ENCODE peak calls at places on chromosomes 2 and 18, in seven cellular contexts. One of them, this sample, is unnamed.
A peak's percentile ranks its signal among the peaks of the same experiment; 100 is the strongest.

GRCh38 chr2:78070693-78071092 is 548.5 kb upstream of the LRRTM4 start:
- DNase-seq in stimulated activated naive CD8-positive, alpha-beta T cell treated with anti-CD3 and anti-CD28 coated beads, Interleukin-15, amount 100 ng/mL, for 72 hours: no peak
- DNase-seq in left cardiac atrium: no peak
- DNase-seq in HT1080: peak; percentile 36
- DNase-seq in choroid plexus epithelial cell: no peak
- DNase-seq in pancreas: no peak
- DNase-seq in activated naive CD4-positive, alpha-beta T cell treated with Interleukin-2 at 50 U/mL for 16 hours: no peak
- DNase-seq in this sample: no peak

GRCh38 chr2:18154259-18154658 is 275.8 kb downstream of the KCNS3 start:
- DNase-seq in HT1080: peak; percentile 94
- DNase-seq in left cardiac atrium: no peak
- DNase-seq in activated naive CD4-positive, alpha-beta T cell treated with Interleukin-2 at 50 U/mL for 16 hours: no peak
- DNase-seq in choroid plexus epithelial cell: no peak
- DNase-seq in pancreas: no peak
- DNase-seq in stimulated activated naive CD8-positive, alpha-beta T cell treated with anti-CD3 and anti-CD28 coated beads, Interleukin-15, amount 100 ng/mL, for 72 hours: no peak
- DNase-seq in this sample: no peak

GRCh38 chr2:218991674-218992168 is 1.5 kb downstream of the CRYBA2 start:
- DNase-seq in stimulated activated naive CD8-positive, alpha-beta T cell treated with anti-CD3 and anti-CD28 coated beads, Interleukin-15, amount 100 ng/mL, for 72 hours: no peak
- DNase-seq in left cardiac atrium: no peak
- DNase-seq in activated naive CD4-positive, alpha-beta T cell treated with Interleukin-2 at 50 U/mL for 16 hours: no peak
- DNase-seq in HT1080: no peak
- DNase-seq in pancreas: no peak
- DNase-seq in choroid plexus epithelial cell: peak; percentile 33
- DNase-seq in this sample: no peak

GRCh38 chr2:15920696-15921095 is 19.7 kb upstream of the MYCN start:
- DNase-seq in choroid plexus epithelial cell: no peak
- DNase-seq in activated naive CD4-positive, alpha-beta T cell treated with Interleukin-2 at 50 U/mL for 16 hours: no peak
- DNase-seq in pancreas: no peak
- DNase-seq in stimulated activated naive CD8-positive, alpha-beta T cell treated with anti-CD3 and anti-CD28 coated beads, Interleukin-15, amount 100 ng/mL, for 72 hours: no peak
- DNase-seq in left cardiac atrium: no peak
- DNase-seq in HT1080: no peak
- DNase-seq in this sample: no peak

GRCh38 chr2:23637011-23637778 is 252.2 kb downstream of the KLHL29 start:
- DNase-seq in activated naive CD4-positive, alpha-beta T cell treated with Interleukin-2 at 50 U/mL for 16 hours: no peak
- DNase-seq in left cardiac atrium: peak; percentile 68
- DNase-seq in pancreas: no peak
- DNase-seq in choroid plexus epithelial cell: peak; percentile 63
- DNase-seq in HT1080: peak; percentile 66
- DNase-seq in stimulated activated naive CD8-positive, alpha-beta T cell treated with anti-CD3 and anti-CD28 coated beads, Interleukin-15, amount 100 ng/mL, for 72 hours: no peak
- DNase-seq in this sample: no peak

GRCh38 chr2:29920130-29920577 is 1.2 kb downstream of the ALK start:
- DNase-seq in stimulated activated naive CD8-positive, alpha-beta T cell treated with anti-CD3 and anti-CD28 coated beads, Interleukin-15, amount 100 ng/mL, for 72 hours: peak; percentile 64
- DNase-seq in HT1080: peak; percentile 5
- DNase-seq in pancreas: peak; percentile 61
- DNase-seq in activated naive CD4-positive, alpha-beta T cell treated with Interleukin-2 at 50 U/mL for 16 hours: peak; percentile 30
- DNase-seq in choroid plexus epithelial cell: peak; percentile 43
- DNase-seq in left cardiac atrium: peak; percentile 68
- DNase-seq in this sample: peak; percentile 14

GRCh38 chr18:23227729-23228075 is 92.4 kb downstream of the CABLES1 start:
- DNase-seq in choroid plexus epithelial cell: no peak
- DNase-seq in activated naive CD4-positive, alpha-beta T cell treated with Interleukin-2 at 50 U/mL for 16 hours: no peak
- DNase-seq in pancreas: no peak
- DNase-seq in HT1080: no peak
- DNase-seq in stimulated activated naive CD8-positive, alpha-beta T cell treated with anti-CD3 and anti-CD28 coated beads, Interleukin-15, amount 100 ng/mL, for 72 hours: no peak
- DNase-seq in left cardiac atrium: no peak
- DNase-seq in this sample: no peak

GRCh38 chr2:239319261-239319661 is 81.6 kb downstream of the HDAC4 start:
- DNase-seq in stimulated activated naive CD8-positive, alpha-beta T cell treated with anti-CD3 and anti-CD28 coated beads, Interleukin-15, amount 100 ng/mL, for 72 hours: no peak
- DNase-seq in pancreas: no peak
- DNase-seq in activated naive CD4-positive, alpha-beta T cell treated with Interleukin-2 at 50 U/mL for 16 hours: peak; percentile 12
- DNase-seq in left cardiac atrium: peak; percentile 64
- DNase-seq in choroid plexus epithelial cell: peak; percentile 76
- DNase-seq in HT1080: no peak
- DNase-seq in this sample: no peak

GRCh38 chr2:239612133-239612532 is 211.3 kb upstream of the HDAC4 start:
- DNase-seq in choroid plexus epithelial cell: no peak
- DNase-seq in pancreas: no peak
- DNase-seq in stimulated activated naive CD8-positive, alpha-beta T cell treated with anti-CD3 and anti-CD28 coated beads, Interleukin-15, amount 100 ng/mL, for 72 hours: no peak
- DNase-seq in activated naive CD4-positive, alpha-beta T cell treated with Interleukin-2 at 50 U/mL for 16 hours: no peak
- DNase-seq in HT1080: no peak
- DNase-seq in left cardiac atrium: no peak
- DNase-seq in this sample: no peak

GRCh38 chr2:95333888-95334338 is 36.8 kb downstream of the KCNIP3 start:
- DNase-seq in activated naive CD4-positive, alpha-beta T cell treated with Interleukin-2 at 50 U/mL for 16 hours: no peak
- DNase-seq in stimulated activated naive CD8-positive, alpha-beta T cell treated with anti-CD3 and anti-CD28 coated beads, Interleukin-15, amount 100 ng/mL, for 72 hours: no peak
- DNase-seq in HT1080: peak; percentile 82
- DNase-seq in choroid plexus epithelial cell: no peak
- DNase-seq in pancreas: peak; percentile 53
- DNase-seq in left cardiac atrium: no peak
- DNase-seq in this sample: no peak

This sample was measured in effector memory CD8-positive, alpha-beta T cell.